ENCODE peak calls at places on chromosomes 13 and 19, in eight cellular contexts. S, B, C, M, H, Y, G and W are unnamed samples.

GRCh38 chr19:19554074-19555023 is 16.3 kb downstream of the CILP2 start:
- DNase-seq in S (no peak), B (peak), C (no peak), M (no peak), H (peak), Y (peak), G (peak), W (peak)

GRCh38 chr19:32971012-32971595 is 654 bp downstream of the CEP89 start:
- DNase-seq in S (no peak), B (no peak), C (no peak), M (no peak), H (no peak), Y (no peak), G (no peak), W (no peak)

GRCh38 chr19:18519962-18520847 is 1.7 kb downstream of the ELL start:
- DNase-seq in S (peak), B (no peak), C (peak), M (peak), H (no peak), Y (peak), G (peak), W (peak)

GRCh38 chr13:46526763-46527162 is 26.2 kb upstream of the LRCH1 start:
- DNase-seq in S (no peak), B (no peak), C (no peak), M (no peak), H (no peak), Y (no peak), G (no peak), W (no peak)

GRCh38 chr19:10372698-10373097 is 7.7 kb downstream of the TYK2 start:
- DNase-seq in S (no peak), B (no peak), C (no peak), M (no peak), H (no peak), Y (no peak), G (no peak), W (no peak)

GRCh38 chr19:8352134-8352827 is 9.2 kb upstream of the KANK3 start:
- DNase-seq in S (no peak), B (no peak), C (no peak), M (no peak), H (no peak), Y (no peak), G (no peak), W (no peak)

GRCh38 chr19:43811833-43812232 is 9.6 kb upstream of the LYPD5 start:
- DNase-seq in S (no peak), B (no peak), C (no peak), M (no peak), H (no peak), Y (no peak), G (no peak), W (no peak)

GRCh38 chr13:37495046-37495445 is 103.5 kb downstream of the POSTN start:
- DNase-seq in S (no peak), B (no peak), C (no peak), M (no peak), H (no peak), Y (peak), G (peak), W (no peak)

GRCh38 chr19:12034196-12034595 is 1.3 kb downstream of the ZNF433 start:
- DNase-seq in S (peak), B (no peak), C (no peak), M (no peak), H (no peak), Y (no peak), G (no peak), W (no peak)

GRCh38 chr13:99970761-99971575 is 599 bp downstream of the ZIC5 start:
- DNase-seq in S (no peak), B (no peak), C (no peak), M (no peak), H (no peak), Y (no peak), G (no peak), W (peak)

GRCh38 chr19:14073925-14074838 is 1.6 kb downstream of the MISP3 start:
- DNase-seq in S (no peak), B (peak), C (no peak), M (peak), H (peak), Y (no peak), G (no peak), W (peak)

GRCh38 chr19:35911790-35912189 is 3.7 kb upstream of the TYROBP start:
- DNase-seq in S (peak), B (no peak), C (no peak), M (peak), H (no peak), Y (no peak), G (peak), W (no peak)

GRCh38 chr19:7932276-7932929 is 6.5 kb upstream of the CTXN1 start:
- DNase-seq in S (no peak), B (no peak), C (no peak), M (no peak), H (no peak), Y (no peak), G (no peak), W (no peak)

GRCh38 chr13:39867807-39868206 is 212.3 kb downstream of the COG6 start:
- DNase-seq in S (no peak), B (no peak), C (no peak), M (no peak), H (no peak), Y (no peak), G (no peak), W (no peak)

GRCh38 chr19:52735734-52736133 is 890 bp upstream of the ZNF611 start:
- DNase-seq in S (peak), B (peak), C (no peak), M (peak), H (no peak), Y (peak), G (peak), W (peak)

GRCh38 chr13:59247166-59247565 is 916.6 kb downstream of the DIAPH3 start:
- DNase-seq in S (peak), B (peak), C (no peak), M (no peak), H (peak), Y (no peak), G (no peak), W (no peak)